ENCODE peak calls at places on chromosomes 7 and 10, in seven cellular contexts. P is HCT116, G is BE2C, O is stomach, Z is fibroblast of mammary gland, F is transverse colon, H is body of pancreas. K is an unnamed sample.

GRCh38 chr7:123995617-123996326 is 37.1 kb downstream of the TMEM229A start:
- DNase-seq in P (no peak), G (no peak), O (no peak), Z (no peak), F (no peak), H (no peak), K (no peak)

GRCh38 chr7:7686806-7687205 is 31.6 kb downstream of the RPA3 start:
- DNase-seq in P (no peak), G (no peak), O (no peak), Z (no peak), F (no peak), H (no peak), K (no peak)

GRCh38 chr7:103735377-103735776 is 254.1 kb downstream of the RELN start:
- DNase-seq in P (no peak), G (peak; percentile 55), O (no peak), Z (peak; percentile 63), F (no peak), H (no peak), K (no peak)

GRCh38 chr7:28700790-28701203 is 257.3 kb downstream of the TRIL start:
- DNase-seq in P (no peak), G (no peak), O (no peak), Z (no peak), F (no peak), H (no peak), K (no peak)

GRCh38 chr10:19256331-19256730 is 207.7 kb downstream of the MALRD1 start:
- DNase-seq in P (no peak), G (no peak), O (no peak), Z (no peak), F (no peak), H (no peak), K (no peak)

GRCh38 chr10:72258617-72259016 is 15.1 kb upstream of the DDIT4 start:
- DNase-seq in P (no peak), G (no peak), O (no peak), Z (no peak), F (no peak), H (no peak), K (no peak)

GRCh38 chr10:99536400-99537254 is 3.9 kb downstream of the NKX2-3 start:
- DNase-seq in P (no peak), G (no peak), O (no peak), Z (no peak), F (peak; percentile 28), H (no peak), K (no peak)

GRCh38 chr7:38463277-38464224 is 167.6 kb downstream of the AMPH start:
- DNase-seq in P (no peak), G (peak; percentile 12), O (peak; percentile 44), Z (peak; percentile 91), F (peak; percentile 51), H (no peak), K (peak; percentile 26)

GRCh38 chr7:55499591-55499990 is 72.7 kb downstream of the VOPP1 start:
- DNase-seq in P (no peak), G (no peak), O (no peak), Z (no peak), F (no peak), H (no peak), K (no peak)

GRCh38 chr7:138935438-138936079 is 45.6 kb downstream of the KIAA1549 start:
- DNase-seq in P (peak; percentile 55), G (peak; percentile 87), O (no peak), Z (peak; percentile 92), F (no peak), H (peak; percentile 27), K (peak; percentile 79)

GRCh38 chr7:32428546-32428945 is 61.6 kb downstream of the LSM5 start:
- DNase-seq in P (no peak), G (peak; percentile 54), O (no peak), Z (no peak), F (no peak), H (no peak), K (no peak)

GRCh38 chr7:85186521-85187241 is at the start of gene SEMA3D:
- DNase-seq in P (peak; percentile 48), G (peak; percentile 88), O (peak; percentile 78), Z (peak; percentile 75), F (peak; percentile 53), H (peak; percentile 64), K (peak; percentile 70)

GRCh38 chr10:74189999-74190421 is 39.0 kb downstream of the ADK start:
- DNase-seq in P (peak; percentile 72), G (no peak), O (no peak), Z (peak; percentile 95), F (peak; percentile 21), H (no peak), K (peak; percentile 80)

GRCh38 chr7:157875230-157876179 is 538.7 kb downstream of the DNAJB6 start:
- DNase-seq in P (peak; percentile 23), G (peak; percentile 36), O (peak; percentile 57), Z (peak; percentile 8), F (no peak), H (no peak), K (no peak)
- H3K4me3 ChIP-seq in P (no peak overlapping the region), G (no peak overlapping the region), O (no peak overlapping the region), Z (no peak overlapping the region), F (no peak overlapping the region), H (no peak overlapping the region), K (no peak overlapping the region)

GRCh38 chr7:4103352-4104091 is 578.6 kb upstream of the FOXK1 start:
- DNase-seq in P (peak; percentile 32), G (no peak), O (no peak), Z (no peak), F (no peak), H (no peak), K (no peak)
- TF ChIP-seq CTCF in P (peak; percentile 56), G (no peak), O (no peak), Z (no peak), F (peak; percentile 17), H (no peak), K (no peak)

DNA sequence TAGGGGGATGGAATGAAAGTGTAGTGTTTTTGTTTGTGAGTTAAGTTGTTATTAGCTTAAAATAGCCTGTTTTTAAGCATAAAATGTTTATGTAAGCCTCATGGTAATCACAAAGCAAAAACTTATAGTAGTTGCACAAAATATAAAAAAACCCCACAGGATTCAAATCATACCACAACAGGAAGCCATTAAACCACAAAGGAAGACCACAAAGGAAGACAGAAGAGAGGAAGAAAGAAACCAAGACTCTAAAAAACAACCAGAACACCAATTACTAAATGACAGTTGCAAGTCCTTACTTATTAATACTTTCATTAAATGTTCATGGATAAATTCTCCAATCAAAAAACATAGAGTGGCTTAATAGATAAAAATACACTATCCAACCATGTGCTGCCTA is 63.6 kb downstream of the ANKRD7 start:
- DNase-seq in P (no peak), G (no peak), O (no peak), Z (no peak), F (no peak), H (no peak), K (no peak)
- H3K4me3 ChIP-seq in P (no peak overlapping the region), G (no peak overlapping the region), O (no peak overlapping the region), Z (no peak overlapping the region), F (no peak overlapping the region), H (no peak overlapping the region), K (no peak overlapping the region)

DNA sequence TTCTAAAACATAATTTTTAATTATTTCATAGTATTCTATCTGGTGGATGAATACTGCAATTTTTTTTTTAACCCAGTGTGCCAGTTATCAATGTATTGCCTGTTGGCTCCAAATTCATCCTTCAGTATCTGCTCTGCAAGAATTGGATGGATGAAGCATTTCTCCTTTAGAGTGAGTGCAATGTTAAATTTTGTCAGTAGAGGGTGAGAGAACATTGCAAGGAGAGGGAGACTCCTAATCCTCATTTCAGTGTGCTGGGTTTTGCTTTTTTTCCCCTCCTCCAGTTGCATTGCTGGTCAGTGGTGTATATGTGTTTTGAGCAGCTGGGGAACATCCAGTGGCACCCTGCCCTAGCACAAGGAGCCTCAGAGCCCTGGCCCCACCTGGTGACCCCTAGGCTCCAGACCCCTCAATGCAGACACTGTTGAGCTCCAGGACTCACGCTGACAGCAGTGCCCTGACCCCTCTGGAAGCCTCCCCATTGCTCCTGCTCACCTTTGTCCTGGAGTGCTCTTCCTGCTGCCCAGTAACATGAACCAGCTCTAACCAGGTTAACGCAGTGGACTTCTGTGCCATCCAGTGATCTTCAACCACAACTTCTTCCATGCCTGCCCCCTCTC is 199.4 kb downstream of the USP6NL start:
- DNase-seq in P (no peak), G (no peak), O (no peak), Z (no peak), F (no peak), H (no peak), K (no peak)
- TF ChIP-seq CTCF in P (peak; percentile 39), G (no peak), O (no peak), Z (no peak), F (no peak), H (no peak), K (peak; percentile 11)

DNA sequence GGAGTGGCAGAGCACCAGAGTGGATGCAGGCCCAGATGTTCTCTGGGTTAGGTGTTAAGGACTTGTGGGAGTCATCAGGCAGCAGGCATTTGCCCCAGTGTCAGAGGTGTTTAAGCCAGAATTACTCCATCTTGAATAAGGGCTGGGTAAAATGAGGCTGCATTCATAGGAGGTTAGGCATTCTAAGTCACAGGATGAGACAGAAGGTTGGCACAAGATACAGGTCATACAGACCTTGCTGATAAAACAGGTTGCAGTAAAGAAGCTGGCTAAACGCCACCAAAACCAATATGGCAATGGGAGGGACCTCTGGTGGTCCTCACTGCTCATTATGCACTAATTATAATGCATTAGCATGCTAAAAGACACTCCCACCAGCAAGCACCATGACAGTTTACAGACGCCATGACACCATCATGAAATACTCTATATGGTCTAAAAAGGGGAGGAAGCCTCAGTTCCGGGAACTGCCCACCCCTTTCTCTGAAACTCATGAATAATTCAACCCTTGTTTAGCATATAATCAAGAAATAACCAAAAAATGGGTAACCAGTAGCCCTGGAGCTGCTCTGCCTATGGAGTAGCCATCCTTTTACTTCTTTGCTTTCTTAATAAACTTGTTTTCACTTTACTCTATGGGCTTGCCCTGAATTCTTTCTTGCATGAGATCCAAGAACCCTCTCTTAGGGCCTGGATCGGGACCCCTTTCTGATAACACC is 882 bp upstream of the LRRC61 start:
- DNase-seq in P (no peak), G (no peak), O (no peak), Z (no peak), F (no peak), H (peak; percentile 44), K (no peak)
- H3K4me3 ChIP-seq in P (peak overlapping the region; percentile 59), G (peak overlapping the region; percentile 90), O (peak overlapping the region; percentile 67), Z (no peak overlapping the region), F (peak overlapping the region; percentile 79), H (peak overlapping the region; percentile 14), K (no peak overlapping the region)

DNA sequence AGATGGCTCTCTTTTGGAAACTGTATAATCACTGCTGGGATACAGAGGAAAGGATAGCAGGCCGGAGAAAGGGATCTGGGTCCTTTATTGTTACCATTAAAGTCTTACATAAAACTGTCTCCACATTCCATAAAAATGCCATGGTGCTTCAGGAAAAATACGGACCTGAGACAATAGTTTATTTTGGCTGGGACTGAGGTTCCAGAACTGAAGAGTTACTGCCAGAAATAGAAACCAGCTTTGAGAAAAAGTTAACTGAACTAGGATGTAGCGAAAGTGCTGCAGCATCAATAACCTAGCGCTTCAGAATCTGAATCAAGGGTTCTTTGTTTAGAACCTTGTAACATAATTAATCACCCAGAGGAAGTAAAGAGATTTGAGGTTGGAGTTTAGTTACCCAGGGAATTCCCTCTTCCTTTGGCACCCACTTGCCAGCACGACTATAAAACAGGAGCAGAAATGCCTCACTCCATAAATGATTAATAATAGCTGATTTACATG is 38.0 kb downstream of the MEOX2 start:
- DNase-seq in P (no peak), G (no peak), O (no peak), Z (no peak), F (no peak), H (no peak), K (no peak)
- TF ChIP-seq CTCF in P (no peak), G (no peak), O (no peak), Z (no peak), F (no peak), H (no peak), K (no peak)

K was measured in HFF-Myc.